ENCODE peak calls at places on chromosomes 12 and 14, in ten cellular contexts. T is AG08396; C is HuH-7; N is lung microvascular endothelial cell; D is lower leg skin; E is fibroblast of lung; Q is PC-3; O is activated CD4-positive, alpha-beta T cell treated with anti-CD3 and anti-CD28 coated beads for 4 hours; A is mesothelial cell of epicardium; Y is left lobe of liver. H is an unnamed sample.

GRCh38 chr14:74018029-74018703 is 922 bp downstream of the ENTPD5 start:
- DNase-seq in O (no peak), Q (peak), E (peak), C (no peak), Y (no peak), D (no peak), N (peak), T (peak), A (no peak), H (peak)

GRCh38 chr12:759628-760027 is 7.2 kb downstream of the WNK1 start:
- DNase-seq in A (no peak), Y (no peak), T (no peak), D (no peak), C (no peak), N (no peak), O (no peak), Q (no peak), E (no peak), H (no peak)

GRCh38 chr14:50425816-50426215 is 29.1 kb upstream of the CDKL1 start:
- DNase-seq in N (no peak), A (no peak), D (no peak), O (no peak), E (peak), Q (no peak), C (no peak), Y (no peak), T (no peak), H (no peak)

GRCh38 chr12:105279460-105280056 is 43.6 kb upstream of the APPL2 start:
- DNase-seq in Q (no peak), A (no peak), C (no peak), T (no peak), Y (peak), D (no peak), O (peak), N (peak), E (no peak), H (no peak)

GRCh38 chr12:12197128-12197527 is 69.7 kb downstream of the LRP6 start:
- DNase-seq in E (no peak), D (no peak), A (no peak), O (no peak), T (no peak), Y (no peak), C (no peak), Q (no peak), N (no peak), H (no peak)

GRCh38 chr14:70972107-70972976 is 65.1 kb downstream of the PCNX1 start:
- DNase-seq in T (peak), D (peak), E (peak), O (peak), Q (peak), N (peak), Y (peak), A (peak), C (peak), H (peak)

GRCh38 chr12:43805149-43805856 is 814 bp downstream of the TWF1 start:
- DNase-seq in T (peak), D (no peak), Q (no peak), C (no peak), Y (no peak), E (peak), N (no peak), O (no peak), A (no peak), H (peak)

GRCh38 chr12:91377456-91377855 is 194.8 kb upstream of the DCN start:
- DNase-seq in Q (no peak), O (no peak), D (no peak), C (no peak), N (no peak), A (no peak), E (peak), Y (no peak), T (no peak), H (no peak)

GRCh38 chr14:85234626-85235025 is 295.3 kb upstream of the FLRT2 start:
- DNase-seq in C (no peak), T (no peak), E (no peak), Q (peak), Y (no peak), A (no peak), D (no peak), O (no peak), N (peak), H (peak)

GRCh38 chr14:87231336-87232026 is 761.5 kb downstream of the GALC start:
- DNase-seq in O (no peak), N (no peak), Q (no peak), D (no peak), E (peak), T (peak), Y (no peak), C (no peak), A (no peak), H (peak)

GRCh38 chr14:32201816-32202467 is at the start of gene RNU6-7:
- DNase-seq in N (peak), D (no peak), C (peak), O (no peak), T (no peak), E (peak), Y (no peak), Q (no peak), A (no peak), H (no peak)

GRCh38 chr12:15256760-15257159 is 35.5 kb upstream of the RERG start:
- DNase-seq in N (no peak), Y (no peak), Q (no peak), T (peak), E (no peak), C (no peak), A (no peak), D (no peak), O (no peak), H (no peak)

GRCh38 chr14:49550284-49551184 is 35.6 kb downstream of the RPS29 start:
- DNase-seq in T (no peak), O (no peak), E (peak), N (peak), D (no peak), Y (no peak), A (no peak), Q (peak), C (peak), H (peak)

GRCh38 chr12:39401459-39401858 is 41.5 kb downstream of the KIF21A start:
- DNase-seq in D (no peak), O (no peak), Y (no peak), T (no peak), A (no peak), N (no peak), Q (no peak), C (no peak), E (peak), H (no peak)

GRCh38 chr12:75460194-75460593 is 20.4 kb upstream of the GLIPR1 start:
- DNase-seq in D (no peak), Y (no peak), C (no peak), O (no peak), Q (peak), A (no peak), E (peak), T (no peak), N (peak), H (no peak)

GRCh38 chr12:93784339-93785086 is 107.3 kb downstream of the CRADD start:
- DNase-seq in O (peak), Y (no peak), D (no peak), E (peak), C (no peak), N (peak), T (no peak), A (no peak), Q (peak), H (no peak)

H was measured in RWPE1.